ENCODE peak calls at places on chromosomes 13 and 19, in four cellular contexts. N, S, Y and U are unnamed samples.

GRCh38 chr19:12723643-12724426 is at the start of gene TNPO2:
- DNase-seq in Y (peak; percentile 65), S (no peak), N (peak; percentile 74), U (peak; percentile 49)

GRCh38 chr19:4295972-4296771 is 6.0 kb downstream of the TMIGD2 start:
- DNase-seq in N (no peak), Y (no peak), S (no peak), U (no peak)

GRCh38 chr19:48059331-48059730 is 15.5 kb upstream of the CABP5 start:
- DNase-seq in Y (no peak), S (no peak), N (no peak), U (no peak)

GRCh38 chr13:106210327-106210726 is 325.1 kb downstream of the EFNB2 start:
- DNase-seq in N (no peak), Y (no peak), S (no peak), U (no peak)

GRCh38 chr19:21084343-21084742 is 2.3 kb downstream of the ZNF714 start:
- DNase-seq in N (no peak), S (no peak), Y (no peak), U (no peak)

GRCh38 chr19:46631481-46631880 is 4.5 kb downstream of the GNG8 start:
- DNase-seq in S (no peak), Y (no peak), N (no peak), U (no peak)

GRCh38 chr19:32206065-32206464 is 139.3 kb upstream of the ZNF507 start:
- DNase-seq in S (no peak), Y (no peak), N (no peak), U (no peak)

GRCh38 chr19:41917676-41918075 is 10.6 kb downstream of the ERFL start:
- DNase-seq in S (no peak), Y (no peak), N (no peak), U (no peak)

GRCh38 chr13:32752997-32753606 is 166.8 kb downstream of the PDS5B start:
- DNase-seq in S (no peak), N (no peak), Y (no peak), U (no peak)

GRCh38 chr13:40230833-40231266 is 435.6 kb downstream of the FOXO1 start:
- DNase-seq in Y (no peak), N (no peak), S (no peak), U (no peak)

GRCh38 chr19:34269968-34270621 is 15.7 kb downstream of the GARRE1 start:
- DNase-seq in N (peak; percentile 54), Y (peak; percentile 58), S (no peak), U (peak; percentile 25)

GRCh38 chr13:30120133-30120822 is 187.1 kb downstream of the KATNAL1 start:
- DNase-seq in N (no peak), S (no peak), Y (no peak), U (no peak)

GRCh38 chr13:64154514-64154913 is 2738.9 kb upstream of the PCDH20 start:
- DNase-seq in N (peak; percentile 1), S (no peak), Y (no peak), U (no peak)

GRCh38 chr19:38263696-38264485 is 482 bp upstream of the SPINT2 start:
- DNase-seq in Y (peak; percentile 75), S (no peak), N (peak; percentile 87), U (no peak)

GRCh38 chr13:110116072-110116487 is 190.9 kb downstream of the COL4A1 start:
- DNase-seq in S (no peak), N (peak; percentile 79), Y (peak; percentile 74), U (no peak)
- TF ChIP-seq CTCF in S (peak; percentile 67), N (peak; percentile 77), Y (peak; percentile 65), U (no peak)

DNA sequence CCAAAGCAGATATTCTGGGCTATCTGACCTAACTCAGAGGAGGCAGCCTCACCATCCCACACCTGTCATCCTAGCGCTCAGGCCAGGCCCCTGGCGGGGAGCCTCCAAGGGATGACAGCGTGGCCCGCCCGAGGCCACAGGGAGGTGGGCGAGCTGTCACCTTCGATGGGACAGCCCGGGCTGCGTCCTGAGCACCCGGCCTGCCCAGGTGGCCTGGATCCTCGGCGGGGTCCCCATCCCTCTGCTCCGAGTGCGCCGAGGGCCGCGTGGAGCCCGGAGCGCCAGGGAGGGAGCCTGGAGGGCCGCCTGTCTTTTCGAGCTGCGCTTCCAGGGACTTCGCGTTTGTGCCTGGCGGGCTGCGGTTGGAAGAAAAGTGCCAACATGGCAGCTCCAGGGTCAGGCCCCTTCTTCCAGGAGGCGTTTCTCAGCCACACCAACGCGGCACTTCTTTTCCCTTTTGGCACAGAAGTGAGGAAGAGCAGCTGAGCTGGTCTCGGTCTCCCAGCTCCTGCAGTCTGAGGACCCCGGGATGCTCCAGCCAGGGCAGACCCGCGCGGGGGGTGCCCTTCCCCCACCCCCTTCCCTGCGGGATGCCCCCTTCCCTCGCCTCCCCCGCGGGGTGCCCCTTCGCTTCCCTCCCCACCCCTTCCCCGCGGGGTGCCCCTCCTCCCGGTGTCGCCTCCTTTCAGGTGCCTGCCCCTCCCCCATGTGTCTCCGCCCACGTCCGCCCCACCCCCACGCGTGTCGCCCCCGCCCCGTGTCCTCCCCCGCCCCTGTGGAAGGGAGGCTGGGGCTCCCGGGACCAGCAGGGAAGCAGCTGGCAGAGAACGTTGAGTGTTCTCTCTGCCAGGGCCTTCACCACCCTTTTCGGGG is 42.3 kb downstream of the GJA3 start:
- DNase-seq in S (no peak), Y (peak; percentile 73), N (peak; percentile 68), U (peak; percentile 71)
- TF ChIP-seq POLR2A in S (no peak), Y (no peak), N (no peak), U (no peak)

GRCh38 chr13:99470027-99470426 is 31.2 kb upstream of the TM9SF2 start:
- DNase-seq in S (no peak), N (no peak), Y (no peak), U (no peak)
- TF ChIP-seq CTCF in S (no peak), N (no peak), Y (no peak), U (no peak)

GRCh38 chr13:65913173-65913572 is 1317.0 kb downstream of the PCDH9 start:
- DNase-seq in Y (no peak), S (no peak), N (no peak), U (no peak)
- TF ChIP-seq POLR2A in Y (no peak), S (no peak), N (no peak), U (no peak)

DNA sequence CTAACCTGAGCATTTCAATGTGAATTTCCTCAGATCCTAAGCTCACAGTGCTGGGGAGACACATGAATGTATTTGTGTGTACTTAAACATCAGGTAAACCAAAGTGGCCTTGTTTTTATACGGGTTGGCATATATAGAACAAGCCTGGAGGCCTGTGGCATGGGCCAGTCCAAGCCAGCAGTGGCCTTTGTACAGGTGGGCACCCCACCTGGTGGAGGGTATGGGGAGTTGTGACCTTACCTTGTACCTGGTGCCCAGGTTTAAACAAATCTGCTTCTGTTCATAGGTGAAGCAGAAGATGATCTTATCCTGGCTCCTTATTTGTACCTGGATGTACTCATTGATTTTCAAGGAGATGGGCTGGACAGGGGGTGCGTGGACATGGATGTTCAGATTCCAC is 71.0 kb downstream of the ERICH6B start:
- DNase-seq in S (no peak), Y (no peak), N (no peak), U (no peak)
- TF ChIP-seq CTCF in S (no peak), Y (no peak), N (no peak), U (no peak)

DNA sequence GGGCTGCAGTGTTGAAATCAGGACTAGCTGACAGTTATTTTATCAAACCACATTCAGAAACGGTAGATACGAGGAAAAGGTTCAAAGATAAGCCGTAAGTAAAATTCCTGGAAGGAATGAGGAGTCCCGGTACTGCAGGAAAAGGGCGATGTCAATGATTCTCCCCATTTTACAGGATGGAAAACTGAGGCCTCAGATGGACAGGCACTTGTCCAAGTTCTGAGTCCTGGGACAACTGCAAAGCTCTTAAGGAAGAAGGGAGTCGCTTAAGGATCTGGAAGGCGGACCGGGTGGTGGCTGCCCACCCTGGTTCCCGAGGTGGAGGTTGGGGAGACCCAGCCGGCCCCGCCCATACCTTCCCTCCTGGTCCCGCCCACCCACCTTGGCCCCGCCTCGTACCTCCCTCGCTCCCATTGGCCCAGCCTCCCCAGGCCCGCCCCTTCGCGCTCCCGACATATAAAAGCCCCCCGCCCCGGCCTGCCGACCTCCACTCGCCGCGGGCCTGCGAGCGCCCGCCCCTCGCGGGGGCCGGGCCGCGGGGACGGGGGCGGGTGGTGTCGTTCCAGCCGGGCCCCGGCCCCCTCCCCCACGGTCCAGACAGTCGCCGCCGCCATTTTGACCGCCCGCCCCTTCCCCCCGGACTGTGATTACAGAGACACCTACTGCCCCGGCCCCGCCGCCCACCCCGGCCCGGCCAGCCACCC is 587 bp downstream of the RFX1 start:
- DNase-seq in S (peak; percentile 53), N (peak; percentile 87), Y (peak; percentile 97), U (peak; percentile 90)
- TF ChIP-seq POLR2A in S (no peak), N (no peak), Y (peak; percentile 44), U (peak; percentile 46)

DNA sequence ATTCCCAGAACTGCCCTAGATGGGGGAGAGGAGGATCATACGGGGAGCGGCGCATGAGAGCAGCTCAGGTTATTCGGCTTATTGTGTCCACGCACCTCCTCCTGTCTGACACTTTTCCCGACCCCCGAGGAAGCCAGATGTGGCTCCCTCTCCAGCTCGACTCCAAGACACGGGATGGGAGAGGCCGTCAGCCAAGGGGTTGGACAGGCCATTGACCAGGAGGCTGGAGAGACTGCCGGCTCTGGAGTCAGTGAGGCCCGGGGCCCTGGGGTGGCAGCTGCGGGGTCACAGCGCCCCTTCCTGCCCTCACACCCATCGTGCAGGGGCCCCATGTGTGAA is 2.9 kb downstream of the DMKN start:
- DNase-seq in S (no peak), N (no peak), Y (no peak), U (no peak)
- TF ChIP-seq CTCF in S (no peak), N (peak; percentile 26), Y (no peak), U (no peak)

DNA sequence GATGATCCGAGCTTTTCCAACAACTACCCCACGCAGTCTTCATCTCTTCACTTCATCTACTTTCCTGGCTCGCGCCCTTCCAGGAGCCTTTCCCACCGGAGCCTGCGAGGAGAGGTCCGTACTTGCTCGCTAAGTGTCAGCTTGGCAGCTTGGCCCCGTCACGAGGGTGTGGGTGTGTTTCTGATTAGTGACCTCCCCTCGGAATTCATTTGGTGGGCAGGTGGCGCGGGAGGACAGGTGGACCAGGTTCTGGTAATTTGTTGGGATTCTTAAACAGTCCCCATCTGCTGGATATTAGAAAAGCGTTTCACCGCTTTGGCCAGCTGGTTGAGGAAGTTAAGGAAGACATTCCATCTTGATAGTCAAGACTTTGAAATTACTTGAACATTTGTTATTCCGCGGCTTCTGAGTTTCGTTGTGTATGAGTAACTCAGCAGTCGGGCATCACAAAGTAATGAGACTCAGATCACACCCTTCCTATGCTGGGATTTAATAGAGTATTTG is 515 bp downstream of the UFM1 start:
- DNase-seq in N (peak; percentile 44), Y (peak; percentile 66), S (no peak), U (peak; percentile 61)
- TF ChIP-seq POLR2A in N (no peak), Y (no peak), S (no peak), U (no peak)